ENCODE peak calls at places on chromosomes 13 and 19, in five cellular contexts. B is stimulated activated CD4-positive, alpha-beta T cell treated with anti-CD3 and anti-CD28 coated beads, Interleukin-4, amount 100 ng/mL, for 48 hours; F is HEK293T; M is activated naive CD8-positive, alpha-beta T cell treated with anti-CD3 and anti-CD28 coated beads, Interleukin-2, amount 50 U/mL, for 24 hours; T is SW 1271. W is an unnamed sample.
A peak's percentile ranks its signal among the peaks of the same experiment; 100 is the strongest.

GRCh38 chr19:55492362-55492944 is 4.2 kb downstream of the SSC5D start:
- DNase-seq in B (no peak), F (no peak), M (no peak), T (no peak), W (no peak)

GRCh38 chr19:3213159-3213558 is 11.3 kb upstream of the CELF5 start:
- DNase-seq in B (no peak), F (no peak), M (no peak), T (no peak), W (no peak)

GRCh38 chr13:60326273-60326672 is 70.7 kb upstream of the TDRD3 start:
- DNase-seq in B (no peak), F (no peak), M (no peak), T (no peak), W (no peak)

GRCh38 chr13:26168276-26168814 is 53.8 kb downstream of the RNF6 start:
- DNase-seq in B (no peak), F (no peak), M (no peak), T (no peak), W (no peak)

GRCh38 chr19:5058456-5059190 is 89.7 kb downstream of the KDM4B start:
- DNase-seq in B (no peak), F (no peak), M (no peak), T (no peak), W (no peak)

GRCh38 chr13:59734393-59734792 is 429.3 kb downstream of the DIAPH3 start:
- DNase-seq in B (no peak), F (no peak), M (no peak), T (no peak), W (no peak)

GRCh38 chr13:36370108-36370429 is 23.9 kb upstream of the SPART start:
- DNase-seq in B (no peak), F (no peak), M (no peak), T (no peak), W (no peak)

GRCh38 chr13:111177081-111177711 is 62.1 kb downstream of the ARHGEF7 start:
- DNase-seq in B (no peak), F (no peak), M (no peak), T (no peak), W (peak; percentile 45)

GRCh38 chr19:42552086-42553065 is 24.1 kb upstream of the CEACAM1 start:
- DNase-seq in B (no peak), F (no peak), M (no peak), T (no peak), W (no peak)